ENCODE peak calls at places on chromosomes 4 and X, in six cellular contexts. T, I, E, O, D and H are unnamed samples.

GRCh38 chr4:41573458-41574129 is 35.6 kb downstream of the LIMCH1 start:
- DNase-seq in T (no peak), I (no peak), E (peak; percentile 46), O (no peak), D (no peak), H (no peak)

GRCh38 chr4:148069086-148070010 is 337.5 kb downstream of the ARHGAP10 start:
- DNase-seq in T (no peak), I (no peak), E (no peak), O (peak; percentile 14), D (no peak), H (no peak)

GRCh38 chr4:124804584-124804983 is 92.1 kb upstream of the ANKRD50 start:
- DNase-seq in T (no peak), I (no peak), E (peak; percentile 60), O (no peak), D (no peak), H (no peak)

GRCh38 chr4:35500812-35501211 is 743.5 kb downstream of the ARAP2 start:
- DNase-seq in T (no peak), I (no peak), E (no peak), O (no peak), D (no peak), H (no peak)

GRCh38 chr4:77104405-77105292 is 28.9 kb upstream of the CCNI start:
- DNase-seq in T (peak; percentile 75), I (peak; percentile 65), E (peak; percentile 41), O (peak; percentile 64), D (peak; percentile 33), H (peak; percentile 93)

GRCh38 chr4:177975315-177975714 is 533.1 kb upstream of the AGA start:
- DNase-seq in T (no peak), I (no peak), E (peak; percentile 0), O (no peak), D (no peak), H (no peak)

GRCh38 chr4:158155656-158156356 is 17.0 kb downstream of the GASK1B start:
- DNase-seq in T (no peak), I (peak; percentile 52), E (no peak), O (no peak), D (no peak), H (no peak)

GRCh38 chr4:57184378-57185031 is 74.3 kb upstream of the IGFBP7 start:
- DNase-seq in T (no peak), I (no peak), E (no peak), O (no peak), D (no peak), H (no peak)

GRCh38 chr4:98516042-98516440 is 142.4 kb downstream of the TSPAN5 start:
- DNase-seq in T (no peak), I (no peak), E (peak; percentile 89), O (no peak), D (no peak), H (no peak)

GRCh38 chr4:165381821-165382373 is 3.1 kb downstream of the CPE start:
- DNase-seq in T (no peak), I (no peak), E (no peak), O (no peak), D (no peak), H (no peak)

GRCh38 chrX:103704863-103705262 is 5.8 kb upstream of the TMEM31 start:
- DNase-seq in T (no peak), I (no peak), E (no peak), O (no peak), D (no peak), H (no peak)

GRCh38 chrX:16788477-16788876 is 2.2 kb downstream of the TXLNG start:
- DNase-seq in T (no peak), I (no peak), E (peak; percentile 46), O (peak; percentile 27), D (no peak), H (no peak)

GRCh38 chrX:12489341-12489740 is 301.9 kb upstream of the PRPS2 start:
- DNase-seq in T (no peak), I (no peak), E (no peak), O (no peak), D (no peak), H (no peak)

GRCh38 chr4:100017627-100018310 is 67.7 kb upstream of the H2AZ1 start:
- DNase-seq in T (no peak), I (no peak), E (no peak), O (no peak), D (no peak), H (no peak)

GRCh38 chrX:144612076-144612475 is 635.2 kb upstream of the SPANXN1 start:
- DNase-seq in T (no peak), I (no peak), E (no peak), O (no peak), D (no peak), H (no peak)

GRCh38 chr4:128393111-128393704 is 105.6 kb upstream of the PGRMC2 start:
- DNase-seq in T (no peak), I (no peak), E (peak; percentile 28), O (no peak), D (no peak), H (no peak)

GRCh38 chr4:155543126-155543765 is 123.4 kb upstream of the GUCY1A1 start:
- DNase-seq in T (no peak), I (no peak), E (peak; percentile 86), O (no peak), D (no peak), H (no peak)

GRCh38 chr4:88219099-88219498 is 60.7 kb upstream of the ABCG2 start:
- DNase-seq in T (no peak), I (no peak), E (peak; percentile 69), O (no peak), D (no peak), H (no peak)

GRCh38 chrX:139924069-139924695 is 8.7 kb downstream of the ATP11C start:
- DNase-seq in T (no peak), I (no peak), E (no peak), O (no peak), D (no peak), H (no peak)

GRCh38 chr4:13481569-13481968 is 2.6 kb downstream of the RAB28 start:
- DNase-seq in T (no peak), I (no peak), E (peak; percentile 37), O (no peak), D (no peak), H (no peak)

GRCh38 chr4:70885174-70885573 is 17.0 kb upstream of the MOB1B start:
- DNase-seq in T (no peak), I (no peak), E (no peak), O (no peak), D (no peak), H (no peak)

GRCh38 chr4:4642201-4643025 is 100.6 kb upstream of the STX18 start:
- DNase-seq in T (no peak), I (no peak), E (no peak), O (no peak), D (no peak), H (no peak)

GRCh38 chr4:145881585-145881984 is 57.0 kb downstream of the ZNF827 start:
- DNase-seq in T (no peak), I (no peak), E (no peak), O (no peak), D (no peak), H (no peak)

GRCh38 chr4:20760053-20760452 is 59.8 kb downstream of the PACRGL start:
- DNase-seq in T (no peak), I (no peak), E (no peak), O (no peak), D (no peak), H (no peak)

GRCh38 chr4:5152521-5152920 is 101.2 kb downstream of the STK32B start:
- DNase-seq in T (no peak), I (no peak), E (no peak), O (no peak), D (no peak), H (no peak)

GRCh38 chr4:86910820-86911684 is 18.8 kb upstream of the C4orf36 start:
- DNase-seq in T (no peak), I (no peak), E (peak; percentile 52), O (no peak), D (no peak), H (no peak)

GRCh38 chrX:153688900-153689590 is 1.3 kb downstream of the SLC6A8 start:
- DNase-seq in T (peak; percentile 65), I (no peak), E (peak; percentile 72), O (peak; percentile 36), D (no peak), H (peak; percentile 76)

GRCh38 chr4:95510145-95510544 is 38.6 kb downstream of the UNC5C start:
- DNase-seq in T (no peak), I (no peak), E (peak; percentile 24), O (no peak), D (no peak), H (no peak)

GRCh38 chrX:151609222-151609621 is 45.7 kb downstream of the PASD1 start:
- DNase-seq in T (no peak), I (no peak), E (no peak), O (no peak), D (no peak), H (no peak)

GRCh38 chr4:25563071-25563564 is 92.5 kb upstream of the SLC34A2 start:
- DNase-seq in T (no peak), I (no peak), E (no peak), O (no peak), D (no peak), H (no peak)

GRCh38 chr4:8010618-8011017 is 71.0 kb upstream of the AFAP1 start:
- DNase-seq in T (peak; percentile 73), I (peak; percentile 45), E (peak; percentile 46), O (no peak), D (no peak), H (peak; percentile 87)

GRCh38 chr4:159159611-159160010 is 56.7 kb downstream of the RAPGEF2 start:
- DNase-seq in T (no peak), I (no peak), E (no peak), O (no peak), D (no peak), H (no peak)

GRCh38 chrX:136708348-136708747 is 60.4 kb downstream of the CD40LG start:
- DNase-seq in T (no peak), I (no peak), E (peak; percentile 24), O (no peak), D (no peak), H (no peak)
- TF ChIP-seq CTCF in T (peak; percentile 34), I (no peak), E (peak; percentile 32), O (no peak), D (peak; percentile 39), H (peak; percentile 11)

DNA sequence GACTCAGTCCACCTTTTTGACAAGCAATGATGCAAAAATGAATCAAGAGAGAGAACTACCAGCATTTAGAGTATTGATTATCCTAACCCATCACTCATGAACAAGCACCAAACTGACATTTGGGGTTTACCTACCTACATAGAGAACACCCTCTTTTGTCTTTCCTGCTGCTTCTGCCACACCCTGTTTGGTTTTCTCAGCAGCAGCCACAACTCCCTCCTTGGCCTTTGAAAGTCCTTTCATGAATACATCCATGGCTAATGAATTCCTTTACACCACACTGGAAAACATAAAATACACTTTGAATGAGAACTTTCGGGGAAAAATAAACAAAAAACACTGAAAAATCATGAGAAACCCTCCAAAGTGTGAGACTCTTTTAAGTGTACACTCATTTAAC is 1.5 kb downstream of the SNCA start:
- DNase-seq in T (no peak), I (no peak), E (no peak), O (no peak), D (no peak), H (no peak)
- H3K4me3 ChIP-seq in T (no peak overlapping the region), I (no peak overlapping the region), E (no peak overlapping the region), O (peak overlapping the region; percentile 79), D (no peak overlapping the region), H (no peak overlapping the region)

GRCh38 chr4:162683659-162684370 is 482.9 kb downstream of the NAF1 start:
- DNase-seq in T (no peak), I (no peak), E (no peak), O (no peak), D (no peak), H (no peak)
- TF ChIP-seq CTCF in T (no peak), I (no peak), E (no peak), O (no peak), D (no peak), H (no peak)

GRCh38 chr4:140497776-140498636 is at the start of gene MGAT4D:
- DNase-seq in T (peak; percentile 16), I (peak; percentile 23), E (peak; percentile 19), O (no peak), D (no peak), H (no peak)
- H3K4me3 ChIP-seq in T (no peak within 1 kb of the TSS), I (peak within 1 kb of the TSS; percentile 31), E (no peak within 1 kb of the TSS), O (no peak within 1 kb of the TSS), D (peak within 1 kb of the TSS; percentile 53), H (no peak within 1 kb of the TSS)